ENCODE peak calls at places on chromosomes 11 and 22, in seven cellular contexts. M is HuH-7, Z is stromal cell of bone marrow, B is H9, N is Kasumi-1, Q is lower lobe of right lung, Y is nephron progenitor cell. R is an unnamed sample.

GRCh38 chr11:68461284-68461861 is 821 bp downstream of the PPP6R3 start:
- DNase-seq in M (peak), Z (no peak), B (no peak), N (peak), Q (no peak), Y (no peak), R (peak)

GRCh38 chr11:35723493-35724284 is 61.1 kb downstream of the TRIM44 start:
- DNase-seq in M (no peak), Z (no peak), B (no peak), N (peak), Q (no peak), Y (no peak), R (no peak)

GRCh38 chr11:72254299-72254993 is 10.5 kb upstream of the PHOX2A start:
- DNase-seq in M (no peak), Z (no peak), B (no peak), N (no peak), Q (no peak), Y (no peak), R (no peak)

GRCh38 chr22:49083607-49084006 is 744.1 kb downstream of the BRD1 start:
- DNase-seq in M (no peak), Z (no peak), B (no peak), N (no peak), Q (no peak), Y (no peak), R (no peak)

GRCh38 chr11:124310746-124311145 is 3.0 kb downstream of the OR8D1 start:
- DNase-seq in M (no peak), Z (no peak), B (no peak), N (no peak), Q (no peak), Y (no peak), R (no peak)

GRCh38 chr11:105007463-105007862 is 15.5 kb downstream of the CASP5 start:
- DNase-seq in M (no peak), Z (no peak), B (no peak), N (no peak), Q (no peak), Y (no peak), R (no peak)

GRCh38 chr22:37638351-37639069 is 959 bp upstream of the SH3BP1 start:
- DNase-seq in M (peak), Z (no peak), B (peak), N (no peak), Q (no peak), Y (no peak), R (no peak)

GRCh38 chr11:64436025-64436424 is 77.1 kb downstream of the RPS6KA4 start:
- DNase-seq in M (no peak), Z (no peak), B (no peak), N (no peak), Q (peak), Y (no peak), R (no peak)

GRCh38 chr11:30758012-30758411 is 171.9 kb upstream of the MPPED2 start:
- DNase-seq in M (no peak), Z (no peak), B (no peak), N (no peak), Q (no peak), Y (no peak), R (no peak)

GRCh38 chr11:124897681-124898680 is at the start of gene ROBO4:
- DNase-seq in M (no peak), Z (peak), B (peak), N (no peak), Q (no peak), Y (no peak), R (no peak)

GRCh38 chr11:71115770-71116434 is 136.5 kb downstream of the SHANK2 start:
- DNase-seq in M (no peak), Z (no peak), B (no peak), N (no peak), Q (no peak), Y (no peak), R (no peak)

GRCh38 chr22:36386900-36387663 is 685 bp downstream of the MYH9 start:
- DNase-seq in M (no peak), Z (no peak), B (no peak), N (peak), Q (peak), Y (peak), R (peak)

GRCh38 chr11:31607914-31608313 is 98.3 kb downstream of the ELP4 start:
- DNase-seq in M (no peak), Z (no peak), B (no peak), N (no peak), Q (no peak), Y (no peak), R (no peak)

GRCh38 chr11:66880484-66881211 is 23.8 kb downstream of the LRFN4 start:
- DNase-seq in M (no peak), Z (no peak), B (peak), N (peak), Q (no peak), Y (no peak), R (no peak)

R was measured in activated CD8-positive, alpha-beta memory T cell treated with anti-CD3 and anti-CD28 coated beads, Interleukin-2, amount 50 U/mL, for 48 hours.